ENCODE peak calls at places on chromosome 1, in five cellular contexts. R, J, C, O and M are unnamed samples.

GRCh38 chr1:170095976-170096725 is 21.7 kb upstream of the KIFAP3 start:
- DNase-seq in R (no peak), J (no peak), O (no peak), C (no peak), M (no peak)

GRCh38 chr1:193905288-193906085 is 719.1 kb upstream of the B3GALT2 start:
- DNase-seq in J (no peak), R (no peak), C (no peak), O (no peak), M (no peak)

GRCh38 chr1:151596166-151596933 is 15.5 kb upstream of the SNX27 start:
- DNase-seq in J (no peak), O (no peak), R (no peak), C (no peak), M (no peak)

GRCh38 chr1:27102707-27103468 is 52.0 kb downstream of the SLC9A1 start:
- DNase-seq in R (peak; percentile 65), O (peak; percentile 89), J (peak; percentile 90), C (no peak), M (peak; percentile 53)

GRCh38 chr1:92599184-92599583 is 112.5 kb upstream of the GFI1 start:
- DNase-seq in R (no peak), C (no peak), J (no peak), O (no peak), M (no peak)

GRCh38 chr1:178189814-178190213 is 95.9 kb downstream of the RASAL2 start:
- DNase-seq in J (no peak), R (no peak), O (no peak), C (no peak), M (no peak)

GRCh38 chr1:86965012-86965826 is 50.8 kb downstream of the HS2ST1 start:
- DNase-seq in J (no peak), C (no peak), O (no peak), R (no peak), M (no peak)

GRCh38 chr1:206012086-206012859 is 9.1 kb upstream of the RAB7B start:
- DNase-seq in O (peak; percentile 95), R (peak; percentile 38), J (peak; percentile 86), C (peak; percentile 28), M (no peak)

GRCh38 chr1:59678809-59679228 is 135.9 kb upstream of the HOOK1 start:
- DNase-seq in R (no peak), C (no peak), J (no peak), O (no peak), M (peak; percentile 45)

DNA sequence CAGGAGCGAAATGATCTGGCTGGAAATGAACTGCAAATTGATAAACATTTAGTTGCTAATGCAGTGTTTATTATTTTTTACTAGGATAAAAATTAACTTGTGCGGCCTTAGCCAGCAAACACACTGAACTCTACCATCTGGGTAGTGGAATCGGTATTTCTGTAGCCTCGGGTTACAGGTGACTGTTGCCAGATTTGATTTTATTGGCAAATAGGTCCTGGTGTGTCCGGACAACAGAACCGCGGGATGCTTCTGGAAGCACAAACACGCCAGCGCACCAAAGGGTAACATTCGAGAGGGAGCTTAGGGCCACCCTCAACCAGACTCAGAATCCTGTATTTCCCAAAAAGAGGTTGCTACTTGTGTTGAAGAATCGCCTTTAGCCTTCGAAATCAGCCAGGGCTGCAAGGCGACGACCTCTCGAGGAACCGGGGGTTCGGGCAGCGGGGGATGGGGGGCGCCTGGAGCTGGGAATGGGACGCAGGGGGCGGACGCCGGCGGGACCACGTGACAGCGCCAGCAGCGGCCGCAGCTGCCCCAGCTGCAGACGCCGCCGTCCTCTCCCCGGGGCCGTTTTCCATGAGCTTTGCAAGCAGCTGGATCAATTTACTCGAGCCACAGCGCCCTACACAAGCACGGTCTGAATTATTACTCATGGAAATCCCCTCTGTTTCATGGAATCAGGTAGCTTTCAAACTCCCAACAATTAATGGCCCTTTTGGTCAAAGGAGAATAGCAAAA is 158.8 kb downstream of the TOMM20 start:
- DNase-seq in O (peak; percentile 58), J (peak; percentile 86), C (no peak), R (no peak), M (peak; percentile 33)
- TF ChIP-seq POLR2A in O (no peak), J (no peak), C (no peak), R (no peak), M (no peak)

DNA sequence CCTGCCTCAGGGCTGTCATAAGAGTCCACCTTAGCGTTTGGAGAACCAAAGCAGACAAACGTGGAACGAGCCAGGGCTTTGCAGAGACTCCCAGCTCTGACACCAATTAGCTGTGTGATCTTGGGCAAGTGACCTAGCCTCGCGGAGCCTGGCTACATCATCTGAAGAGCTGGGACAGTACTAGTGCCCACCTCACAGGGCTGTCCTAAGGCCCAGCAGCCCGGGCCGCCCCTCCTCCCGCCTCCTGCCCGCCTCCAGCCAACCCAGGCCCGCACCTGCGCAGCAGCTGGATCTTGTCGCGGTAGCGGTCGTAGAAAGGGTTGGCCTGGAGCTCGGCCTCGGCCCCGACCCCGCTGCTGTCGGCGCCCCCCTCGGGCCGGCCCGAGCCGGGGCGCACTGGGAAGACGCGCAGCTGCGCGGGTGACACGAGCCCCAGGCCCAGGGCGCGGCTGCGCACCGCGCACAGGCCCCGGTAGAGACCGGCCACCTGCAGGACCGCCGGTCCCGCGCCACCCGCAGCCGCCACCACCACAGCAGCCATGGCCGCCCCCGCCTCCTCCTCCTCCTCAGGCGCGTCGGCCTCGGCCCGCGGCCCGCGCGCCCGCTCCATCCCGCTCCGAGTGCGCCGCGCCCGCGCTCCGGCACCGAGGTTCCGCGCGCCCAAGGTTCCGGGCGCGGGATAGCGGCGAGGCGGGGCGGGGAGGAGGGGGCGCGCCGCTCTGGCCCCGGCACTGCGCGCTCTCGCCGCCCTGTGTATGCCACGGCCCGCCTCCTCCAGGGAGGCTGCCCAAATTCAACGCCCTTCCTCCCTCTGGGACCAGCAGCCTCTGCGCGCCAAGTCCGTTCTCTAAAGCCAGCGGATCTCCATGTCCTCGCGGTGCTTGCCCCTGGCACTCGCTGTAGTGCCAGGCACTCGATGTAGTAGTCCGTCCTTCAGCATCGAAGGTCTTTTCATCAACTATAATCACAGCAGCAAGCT is at the start of gene ATPAF1:
- DNase-seq in C (no peak), R (peak; percentile 30), J (peak; percentile 90), O (peak; percentile 77), M (peak; percentile 53)
- TF ChIP-seq POLR2A in C (no peak), R (peak; percentile 43), J (no peak), O (peak; percentile 28), M (peak; percentile 58)

DNA sequence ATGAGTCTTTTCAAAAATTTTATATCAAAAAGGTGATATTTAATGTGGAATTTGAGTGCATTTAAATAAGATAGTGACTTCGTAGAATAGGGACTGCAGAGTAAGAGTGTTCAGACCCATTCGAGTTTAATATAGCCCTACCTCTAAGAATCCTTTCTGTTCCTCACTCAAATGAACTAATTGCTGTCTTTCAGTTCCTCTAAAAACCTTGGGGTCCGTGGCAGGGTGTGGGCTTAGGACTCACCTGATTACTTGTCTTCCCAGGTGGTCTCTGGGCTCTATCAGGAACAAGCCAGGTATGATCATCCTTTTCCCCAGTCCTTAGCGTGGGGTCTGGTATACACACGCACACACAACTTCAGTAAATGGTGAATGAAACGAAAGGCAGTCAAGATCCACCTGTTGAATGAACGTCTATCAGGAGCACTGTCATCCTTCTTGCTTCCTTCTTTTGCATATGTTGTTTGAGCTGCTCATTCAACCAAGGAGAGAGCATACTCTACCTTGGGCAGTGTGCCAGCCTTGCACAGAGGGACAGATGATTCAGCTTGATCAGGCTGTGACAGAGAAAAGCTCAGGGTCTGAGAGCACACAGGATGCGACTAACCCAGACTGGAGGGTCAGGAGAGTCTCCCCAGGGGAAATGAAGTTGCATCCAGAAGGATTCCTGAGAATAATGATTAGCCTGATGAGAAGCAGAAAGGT is 1.2 kb upstream of the RNF11 start:
- DNase-seq in R (peak; percentile 39), J (peak; percentile 82), O (peak; percentile 95), C (peak; percentile 24), M (no peak)
- TF ChIP-seq POLR2A in R (no peak), J (no peak), O (no peak), C (no peak), M (no peak)

DNA sequence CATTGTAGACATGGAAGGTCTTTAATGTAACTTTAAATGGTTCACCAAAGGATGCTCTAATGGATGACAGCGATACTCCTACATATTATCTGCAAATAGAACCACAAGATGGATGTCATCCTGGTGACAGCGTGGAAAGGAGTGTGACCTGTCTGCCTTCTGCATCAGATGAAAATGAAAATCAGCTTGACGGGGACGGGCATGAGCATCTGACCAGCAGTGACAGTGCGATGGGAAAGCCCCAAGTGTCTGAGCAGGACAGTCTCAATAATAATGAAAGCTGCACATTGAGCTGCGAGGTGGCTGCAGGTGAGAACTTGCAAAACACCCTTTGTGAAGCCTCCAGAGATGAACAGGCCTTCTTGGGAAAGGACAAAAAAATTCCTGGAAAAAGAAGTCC is 25.2 kb downstream of the CNST start:
- DNase-seq in C (no peak), O (no peak), R (no peak), J (no peak), M (no peak)
- TF ChIP-seq POLR2A in C (no peak), O (no peak), R (no peak), J (no peak), M (no peak)

DNA sequence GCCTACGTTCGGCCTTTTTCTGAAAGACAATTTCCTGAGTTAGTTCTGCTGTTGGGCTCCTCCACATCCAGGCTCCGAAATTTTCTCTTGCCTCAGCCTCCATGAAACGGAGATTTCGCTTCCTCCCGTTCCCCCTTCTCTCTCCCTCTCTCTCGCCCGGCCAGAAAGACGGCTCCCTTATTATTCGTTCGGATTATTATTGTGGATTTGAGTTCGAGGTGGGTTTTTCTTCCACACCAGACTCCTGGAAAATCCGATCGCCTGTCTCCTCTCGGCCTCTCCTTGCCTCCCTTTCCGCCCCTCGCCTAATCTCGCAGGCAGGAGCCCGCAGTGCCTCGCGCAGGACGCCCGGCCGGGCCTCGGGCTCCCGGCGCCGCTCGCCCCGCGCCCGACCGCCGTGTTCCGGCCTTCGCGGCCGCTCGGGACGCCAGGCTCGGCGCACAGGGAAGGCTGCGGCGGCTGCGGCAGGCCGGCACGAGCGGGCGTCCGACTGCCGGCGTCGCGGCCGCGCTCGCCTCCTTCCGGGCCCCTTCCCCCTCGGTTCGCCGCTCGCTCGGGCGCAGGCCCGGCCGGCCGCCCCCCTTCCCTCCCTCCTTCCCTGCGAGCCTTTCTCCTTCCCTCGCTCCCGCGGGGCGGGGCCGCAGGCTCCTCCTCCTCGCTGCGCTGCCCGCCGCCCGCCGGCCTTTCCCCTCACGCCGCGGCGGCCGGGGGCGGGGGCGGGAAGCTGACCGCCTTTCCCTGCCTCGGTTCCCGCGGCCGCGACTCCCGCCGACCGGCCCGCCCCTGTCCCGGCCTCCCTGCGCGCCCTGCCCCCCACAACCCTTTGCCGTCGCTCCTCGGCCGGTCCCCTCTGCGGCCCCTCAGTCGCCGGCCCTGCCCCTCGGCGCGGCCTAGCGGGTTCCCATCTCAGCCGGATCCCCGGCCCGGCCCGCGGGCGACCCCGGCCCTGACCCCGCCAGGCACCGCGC is at the start of gene ARHGEF11:
- DNase-seq in J (peak; percentile 95), C (no peak), O (peak; percentile 92), R (peak; percentile 83), M (peak; percentile 90)
- TF ChIP-seq POLR2A in J (no peak), C (no peak), O (peak; percentile 82), R (peak; percentile 81), M (peak; percentile 90)

GRCh38 chr1:116418091-116418830 is 45.2 kb downstream of the ATP1A1 start:
- DNase-seq in R (peak; percentile 52), O (peak; percentile 94), J (peak; percentile 92), C (peak; percentile 50), M (peak; percentile 60)
- TF ChIP-seq POLR2A in R (no peak), O (peak; percentile 45), J (peak; percentile 18), C (no peak), M (peak; percentile 54)

GRCh38 chr1:207964195-207964966 is 53.5 kb upstream of the CD34 start:
- DNase-seq in R (no peak), O (no peak), C (no peak), J (no peak), M (no peak)

GRCh38 chr1:207966521-207966920 is 55.6 kb upstream of the CD34 start:
- DNase-seq in J (no peak), R (no peak), O (no peak), C (no peak), M (no peak)

GRCh38 chr1:207962716-207963428 is 51.9 kb upstream of the CD34 start:
- DNase-seq in R (no peak), C (no peak), J (peak; percentile 85), O (peak; percentile 64), M (no peak)

GRCh38 chr1:207965602-207966387 is 54.9 kb upstream of the CD34 start:
- DNase-seq in R (no peak), O (no peak), J (no peak), C (no peak), M (no peak)

GRCh38 chr1:207963429-207964194 is 52.7 kb upstream of the CD34 start:
- DNase-seq in C (peak; percentile 39), O (peak; percentile 95), R (peak; percentile 91), J (peak; percentile 94), M (peak; percentile 98)
- TF ChIP-seq POLR2A in C (no peak), O (peak; percentile 94), R (peak; percentile 93), J (peak; percentile 82), M (peak; percentile 79)